ENCODE peak calls at places on chromosomes 1 and 21, in eight cellular contexts. One of them, this sample, is unnamed.
A peak's percentile ranks its signal among the peaks of the same experiment; 100 is the strongest.

GRCh38 chr1:192573499-192573898 is 2.1 kb upstream of the RGS1 start:
- DNase-seq in endothelial cell of umbilical vein: no peak
- DNase-seq in GM12891: no peak
- DNase-seq in suprapubic skin: no peak
- DNase-seq in GM23338: peak; percentile 16
- DNase-seq in transverse colon: no peak
- DNase-seq in Panc1: no peak
- DNase-seq in SK-N-SH: no peak
- DNase-seq in this sample: no peak

GRCh38 chr1:66532798-66533783 is 862 bp upstream of the SGIP1 start:
- DNase-seq in suprapubic skin: no peak
- DNase-seq in GM23338: peak; percentile 62
- DNase-seq in GM12891: no peak
- DNase-seq in endothelial cell of umbilical vein: peak; percentile 81
- DNase-seq in SK-N-SH: peak; percentile 53
- DNase-seq in transverse colon: no peak
- DNase-seq in Panc1: no peak
- DNase-seq in this sample: no peak

GRCh38 chr1:19062258-19063029 is 106.0 kb upstream of the IFFO2 start:
- DNase-seq in transverse colon: no peak
- DNase-seq in endothelial cell of umbilical vein: no peak
- DNase-seq in SK-N-SH: no peak
- DNase-seq in Panc1: no peak
- DNase-seq in GM23338: no peak
- DNase-seq in GM12891: no peak
- DNase-seq in suprapubic skin: no peak
- DNase-seq in this sample: no peak

GRCh38 chr1:186059311-186059710 is 315.7 kb downstream of the TPR start:
- DNase-seq in suprapubic skin: no peak
- DNase-seq in endothelial cell of umbilical vein: no peak
- DNase-seq in transverse colon: no peak
- DNase-seq in Panc1: no peak
- DNase-seq in GM12891: no peak
- DNase-seq in GM23338: no peak
- DNase-seq in SK-N-SH: no peak
- DNase-seq in this sample: no peak

GRCh38 chr1:201582261-201582951 is 43.5 kb downstream of the NAV1 start:
- DNase-seq in suprapubic skin: no peak
- DNase-seq in GM12891: no peak
- DNase-seq in Panc1: no peak
- DNase-seq in SK-N-SH: peak; percentile 56
- DNase-seq in endothelial cell of umbilical vein: no peak
- DNase-seq in GM23338: no peak
- DNase-seq in transverse colon: peak; percentile 38
- DNase-seq in this sample: no peak

GRCh38 chr1:50427818-50428779 is 4.9 kb upstream of the DMRTA2 start:
- DNase-seq in suprapubic skin: no peak
- DNase-seq in transverse colon: no peak
- DNase-seq in endothelial cell of umbilical vein: no peak
- DNase-seq in GM23338: peak; percentile 75
- DNase-seq in Panc1: no peak
- DNase-seq in SK-N-SH: peak; percentile 56
- DNase-seq in GM12891: no peak
- DNase-seq in this sample: no peak

GRCh38 chr1:227125929-227126545 is 185.9 kb downstream of the COQ8A start:
- DNase-seq in endothelial cell of umbilical vein: no peak
- DNase-seq in GM12891: no peak
- DNase-seq in SK-N-SH: no peak
- DNase-seq in transverse colon: no peak
- DNase-seq in GM23338: peak; percentile 51
- DNase-seq in suprapubic skin: no peak
- DNase-seq in Panc1: no peak
- DNase-seq in this sample: no peak

GRCh38 chr1:10152709-10153284 is 57.6 kb upstream of the KIF1B start:
- DNase-seq in GM12891: peak; percentile 35
- DNase-seq in endothelial cell of umbilical vein: peak; percentile 58
- DNase-seq in transverse colon: peak; percentile 58
- DNase-seq in suprapubic skin: no peak
- DNase-seq in SK-N-SH: peak; percentile 63
- DNase-seq in Panc1: peak; percentile 2
- DNase-seq in GM23338: peak; percentile 76
- DNase-seq in this sample: no peak

GRCh38 chr1:226223786-226224244 is 351 bp downstream of the MIXL1 start:
- DNase-seq in transverse colon: peak; percentile 60
- DNase-seq in GM12891: peak; percentile 59
- DNase-seq in Panc1: no peak
- DNase-seq in SK-N-SH: peak; percentile 82
- DNase-seq in GM23338: peak; percentile 77
- DNase-seq in suprapubic skin: no peak
- DNase-seq in endothelial cell of umbilical vein: peak; percentile 26
- DNase-seq in this sample: no peak

GRCh38 chr1:18789246-18789645 is 70.2 kb downstream of the TAS1R2 start:
- DNase-seq in transverse colon: no peak
- DNase-seq in GM23338: no peak
- DNase-seq in suprapubic skin: no peak
- DNase-seq in GM12891: no peak
- DNase-seq in Panc1: no peak
- DNase-seq in SK-N-SH: no peak
- DNase-seq in endothelial cell of umbilical vein: no peak
- DNase-seq in this sample: no peak

GRCh38 chr1:150173161-150173585 is 23.5 kb downstream of the PLEKHO1 start:
- DNase-seq in SK-N-SH: no peak
- DNase-seq in endothelial cell of umbilical vein: no peak
- DNase-seq in GM23338: peak; percentile 36
- DNase-seq in GM12891: no peak
- DNase-seq in transverse colon: peak; percentile 43
- DNase-seq in Panc1: no peak
- DNase-seq in suprapubic skin: no peak
- DNase-seq in this sample: no peak

GRCh38 chr1:145962157-145963102 is 1.9 kb downstream of the ANKRD34A start:
- DNase-seq in suprapubic skin: no peak
- DNase-seq in endothelial cell of umbilical vein: no peak
- DNase-seq in SK-N-SH: peak; percentile 68
- DNase-seq in transverse colon: peak; percentile 38
- DNase-seq in GM23338: peak; percentile 55
- DNase-seq in GM12891: no peak
- DNase-seq in Panc1: no peak
- DNase-seq in this sample: no peak

GRCh38 chr1:48341221-48341620 is 118.7 kb downstream of the SLC5A9 start:
- DNase-seq in GM23338: no peak
- DNase-seq in transverse colon: no peak
- DNase-seq in SK-N-SH: no peak
- DNase-seq in GM12891: no peak
- DNase-seq in suprapubic skin: no peak
- DNase-seq in endothelial cell of umbilical vein: peak; percentile 54
- DNase-seq in Panc1: no peak
- DNase-seq in this sample: no peak

GRCh38 chr1:175803413-175803812 is 60.0 kb upstream of the TNR start:
- DNase-seq in SK-N-SH: no peak
- DNase-seq in GM23338: no peak
- DNase-seq in GM12891: no peak
- DNase-seq in transverse colon: no peak
- DNase-seq in suprapubic skin: no peak
- DNase-seq in Panc1: no peak
- DNase-seq in endothelial cell of umbilical vein: no peak
- DNase-seq in this sample: no peak

GRCh38 chr1:22311461-22311860 is 140.2 kb upstream of the ZBTB40 start:
- DNase-seq in GM23338: no peak
- DNase-seq in transverse colon: no peak
- DNase-seq in Panc1: no peak
- DNase-seq in GM12891: no peak
- DNase-seq in endothelial cell of umbilical vein: no peak
- DNase-seq in suprapubic skin: peak; percentile 26
- DNase-seq in SK-N-SH: no peak
- DNase-seq in this sample: no peak

GRCh38 chr1:168709896-168710305 is 19.1 kb downstream of the DPT start:
- DNase-seq in suprapubic skin: no peak
- DNase-seq in GM12891: no peak
- DNase-seq in Panc1: peak; percentile 12
- DNase-seq in GM23338: no peak
- DNase-seq in endothelial cell of umbilical vein: no peak
- DNase-seq in transverse colon: no peak
- DNase-seq in SK-N-SH: no peak
- DNase-seq in this sample: peak; percentile 45

GRCh38 chr1:40780678-40781613 is 2.6 kb upstream of the KCNQ4 start:
- DNase-seq in transverse colon: no peak
- DNase-seq in suprapubic skin: no peak
- DNase-seq in GM12891: no peak
- DNase-seq in Panc1: no peak
- DNase-seq in endothelial cell of umbilical vein: no peak
- DNase-seq in GM23338: no peak
- DNase-seq in SK-N-SH: no peak
- DNase-seq in this sample: no peak

GRCh38 chr21:45102391-45102932 is 28.1 kb downstream of the ADARB1 start:
- DNase-seq in Panc1: no peak
- DNase-seq in transverse colon: peak; percentile 35
- DNase-seq in suprapubic skin: no peak
- DNase-seq in SK-N-SH: no peak
- DNase-seq in GM23338: peak; percentile 31
- DNase-seq in GM12891: no peak
- DNase-seq in endothelial cell of umbilical vein: peak; percentile 71
- DNase-seq in this sample: peak; percentile 88
- TF ChIP-seq POLR2AphosphoS5 in Panc1: no peak
- TF ChIP-seq POLR2AphosphoS5 in transverse colon: no peak
- TF ChIP-seq POLR2AphosphoS5 in suprapubic skin: no peak
- TF ChIP-seq POLR2AphosphoS5 in SK-N-SH: no peak
- TF ChIP-seq POLR2AphosphoS5 in GM23338: no peak
- TF ChIP-seq POLR2AphosphoS5 in GM12891: no peak
- TF ChIP-seq POLR2AphosphoS5 in endothelial cell of umbilical vein: peak; percentile 80
- TF ChIP-seq POLR2AphosphoS5 in this sample: peak; percentile 28

DNA sequence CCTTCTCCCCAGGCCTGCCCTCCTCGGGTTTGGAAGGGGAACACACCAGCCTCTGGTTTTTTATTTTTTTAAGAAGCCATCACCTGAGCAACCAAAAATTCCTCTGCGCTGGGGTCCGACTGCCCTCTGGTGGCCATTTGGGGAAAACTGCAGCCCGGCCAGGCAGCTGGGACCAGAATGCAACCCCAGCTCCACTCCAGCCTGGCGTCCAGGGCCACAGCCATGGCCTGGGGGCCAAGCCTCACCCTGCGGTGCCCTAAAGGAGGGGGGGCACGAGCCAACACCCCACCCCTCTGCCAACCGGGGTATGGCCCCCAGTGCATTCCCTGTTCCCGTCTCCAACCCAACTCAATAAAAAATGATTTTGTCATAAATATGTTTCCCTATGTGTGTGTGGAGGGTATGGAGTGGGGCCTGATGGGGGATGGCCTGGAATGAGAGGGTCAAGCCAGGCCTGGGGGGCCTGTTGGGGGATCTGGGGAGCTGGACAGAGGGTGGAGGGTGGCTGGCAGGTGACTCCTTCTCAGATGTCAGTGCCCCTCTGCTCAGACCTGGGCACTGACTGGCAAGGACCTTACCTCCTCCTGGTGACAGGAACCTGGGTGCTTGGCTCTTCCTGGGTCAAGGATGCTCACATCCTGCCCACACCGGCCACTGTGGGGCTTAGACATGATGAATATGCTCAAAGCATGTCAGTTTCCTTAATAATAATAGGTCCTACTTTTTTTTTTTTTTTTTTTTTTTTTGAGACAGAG is 3.2 kb downstream of the GPR3 start:
- DNase-seq in GM23338: peak; percentile 91
- DNase-seq in suprapubic skin: no peak
- DNase-seq in transverse colon: peak; percentile 78
- DNase-seq in GM12891: peak; percentile 86
- DNase-seq in endothelial cell of umbilical vein: peak; percentile 59
- DNase-seq in SK-N-SH: peak; percentile 88
- DNase-seq in Panc1: no peak
- DNase-seq in this sample: no peak
- TF ChIP-seq POLR2AphosphoS5 in GM23338: no peak
- TF ChIP-seq POLR2AphosphoS5 in suprapubic skin: no peak
- TF ChIP-seq POLR2AphosphoS5 in transverse colon: no peak
- TF ChIP-seq POLR2AphosphoS5 in GM12891: no peak
- TF ChIP-seq POLR2AphosphoS5 in endothelial cell of umbilical vein: no peak
- TF ChIP-seq POLR2AphosphoS5 in SK-N-SH: no peak
- TF ChIP-seq POLR2AphosphoS5 in Panc1: no peak
- TF ChIP-seq POLR2AphosphoS5 in this sample: no peak

GRCh38 chr1:93676424-93676823 is 5.2 kb downstream of the BCAR3 start:
- DNase-seq in Panc1: no peak
- DNase-seq in suprapubic skin: no peak
- DNase-seq in endothelial cell of umbilical vein: peak; percentile 25
- DNase-seq in SK-N-SH: no peak
- DNase-seq in GM12891: no peak
- DNase-seq in GM23338: no peak
- DNase-seq in transverse colon: no peak
- DNase-seq in this sample: no peak

GRCh38 chr1:93678491-93678890 is 3.1 kb downstream of the BCAR3 start:
- DNase-seq in suprapubic skin: no peak
- DNase-seq in transverse colon: no peak
- DNase-seq in GM12891: no peak
- DNase-seq in endothelial cell of umbilical vein: no peak
- DNase-seq in SK-N-SH: no peak
- DNase-seq in Panc1: no peak
- DNase-seq in GM23338: no peak
- DNase-seq in this sample: no peak

GRCh38 chr1:93675272-93675671 is 6.4 kb downstream of the BCAR3 start:
- DNase-seq in GM23338: no peak
- DNase-seq in endothelial cell of umbilical vein: peak; percentile 33
- DNase-seq in GM12891: no peak
- DNase-seq in suprapubic skin: no peak
- DNase-seq in transverse colon: no peak
- DNase-seq in SK-N-SH: no peak
- DNase-seq in Panc1: no peak
- DNase-seq in this sample: no peak

GRCh38 chr1:93677729-93678128 is 3.9 kb downstream of the BCAR3 start:
- DNase-seq in suprapubic skin: no peak
- DNase-seq in Panc1: no peak
- DNase-seq in GM23338: no peak
- DNase-seq in endothelial cell of umbilical vein: no peak
- DNase-seq in transverse colon: no peak
- DNase-seq in SK-N-SH: no peak
- DNase-seq in GM12891: no peak
- DNase-seq in this sample: no peak

DNA sequence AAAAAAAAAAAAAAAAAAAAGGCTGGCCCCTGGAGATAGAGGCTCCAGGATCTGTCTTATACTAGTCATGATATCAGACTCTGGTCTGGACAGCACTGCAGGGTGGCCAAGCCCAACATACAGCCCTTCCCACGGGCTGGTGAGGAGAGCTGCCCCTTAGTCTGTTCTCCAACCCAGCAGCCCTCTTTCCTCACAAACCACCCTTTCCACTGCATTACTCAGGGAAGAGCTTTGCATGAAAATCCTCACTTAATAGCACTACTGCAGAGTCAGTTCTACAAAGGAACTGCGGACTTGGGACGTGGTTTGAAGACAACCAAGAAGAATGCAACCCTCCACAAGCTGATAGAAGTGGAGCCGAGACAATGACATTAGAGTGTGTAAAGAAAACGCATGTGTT is 5.7 kb downstream of the BCAR3 start:
- DNase-seq in GM12891: no peak
- DNase-seq in endothelial cell of umbilical vein: no peak
- DNase-seq in suprapubic skin: no peak
- DNase-seq in Panc1: no peak
- DNase-seq in SK-N-SH: no peak
- DNase-seq in GM23338: no peak
- DNase-seq in transverse colon: no peak
- DNase-seq in this sample: no peak
- TF ChIP-seq POLR2AphosphoS5 in GM12891: no peak
- TF ChIP-seq POLR2AphosphoS5 in endothelial cell of umbilical vein: no peak
- TF ChIP-seq POLR2AphosphoS5 in suprapubic skin: no peak
- TF ChIP-seq POLR2AphosphoS5 in Panc1: no peak
- TF ChIP-seq POLR2AphosphoS5 in SK-N-SH: no peak
- TF ChIP-seq POLR2AphosphoS5 in GM23338: no peak
- TF ChIP-seq POLR2AphosphoS5 in transverse colon: no peak
- TF ChIP-seq POLR2AphosphoS5 in this sample: no peak

GRCh38 chr1:183470147-183470960 is 1.9 kb upstream of the SMG7 start:
- DNase-seq in endothelial cell of umbilical vein: peak; percentile 79
- DNase-seq in transverse colon: peak; percentile 95
- DNase-seq in Panc1: peak; percentile 53
- DNase-seq in GM23338: peak; percentile 70
- DNase-seq in suprapubic skin: peak; percentile 94
- DNase-seq in GM12891: peak; percentile 27
- DNase-seq in SK-N-SH: peak; percentile 72
- DNase-seq in this sample: no peak
- TF ChIP-seq POLR2AphosphoS5 in endothelial cell of umbilical vein: peak; percentile 22
- TF ChIP-seq POLR2AphosphoS5 in transverse colon: peak; percentile 67
- TF ChIP-seq POLR2AphosphoS5 in Panc1: peak; percentile 42
- TF ChIP-seq POLR2AphosphoS5 in GM23338: peak; percentile 43
- TF ChIP-seq POLR2AphosphoS5 in suprapubic skin: no peak
- TF ChIP-seq POLR2AphosphoS5 in GM12891: no peak
- TF ChIP-seq POLR2AphosphoS5 in SK-N-SH: peak; percentile 27
- TF ChIP-seq POLR2AphosphoS5 in this sample: peak; percentile 75